ENCODE peak calls at places on chromosome 2, in eight cellular contexts. K is Caki2; O is GM18507; V is foreskin fibroblast; Y is left lung; S is heart left ventricle; R is stimulated activated CD4-positive, alpha-beta T cell treated with anti-CD3 and anti-CD28 coated beads, Interleukin-12 subunit alpha, Interleukin-12 subunit beta, amount 100 ng/mL, for 24 hours; E is memory B cell. I is an unnamed sample.

GRCh38 chr2:101883860-101884259 is 107.9 kb upstream of the IL1R2 start:
- DNase-seq in S (no peak), K (peak), Y (no peak), R (peak), V (peak), O (no peak), E (peak), I (no peak)

GRCh38 chr2:136025057-136025973 is 39.9 kb upstream of the DARS1 start:
- DNase-seq in O (no peak), S (peak), E (no peak), R (peak), Y (peak), K (no peak), V (peak), I (no peak)

GRCh38 chr2:17646096-17646554 is 105.6 kb downstream of the VSNL1 start:
- DNase-seq in K (peak), V (peak), E (peak), R (peak), O (peak), S (peak), Y (no peak), I (peak)

GRCh38 chr2:170409164-170409535 is 231.2 kb downstream of the MYO3B start:
- DNase-seq in K (peak), V (peak), R (peak), Y (peak), O (peak), E (peak), S (peak), I (peak)

GRCh38 chr2:182649316-182649715 is 66.7 kb upstream of the DNAJC10 start:
- DNase-seq in V (peak), E (no peak), O (no peak), K (peak), R (no peak), Y (no peak), S (peak), I (no peak)

GRCh38 chr2:124970065-124970464 is 945.0 kb downstream of the CNTNAP5 start:
- DNase-seq in O (no peak), E (no peak), K (no peak), V (no peak), S (no peak), Y (no peak), R (no peak), I (no peak)

GRCh38 chr2:182554950-182555349 is 128.1 kb upstream of the PDE1A start:
- DNase-seq in V (no peak), O (no peak), R (no peak), Y (no peak), K (no peak), E (no peak), S (no peak), I (no peak)

GRCh38 chr2:50181212-50181611 is 850.7 kb downstream of the NRXN1 start:
- DNase-seq in O (no peak), K (no peak), Y (no peak), E (no peak), V (no peak), R (no peak), S (no peak), I (no peak)

GRCh38 chr2:160388464-160389263 is 104.9 kb downstream of the RBMS1 start:
- DNase-seq in Y (peak), K (no peak), S (peak), E (no peak), O (no peak), R (no peak), V (peak), I (peak)

GRCh38 chr2:147449323-147450080 is 395.3 kb upstream of the ACVR2A start:
- DNase-seq in V (no peak), S (no peak), Y (no peak), O (no peak), E (no peak), K (no peak), R (no peak), I (no peak)

GRCh38 chr2:10269711-10270610 is 32.7 kb upstream of the HPCAL1 start:
- DNase-seq in R (no peak), K (no peak), Y (peak), S (no peak), O (no peak), V (no peak), E (no peak), I (no peak)

GRCh38 chr2:240455719-240456606 is 20.5 kb downstream of the GPC1 start:
- DNase-seq in V (no peak), S (no peak), O (no peak), R (no peak), E (no peak), Y (no peak), K (no peak), I (no peak)

GRCh38 chr2:26384597-26384996 is 17.1 kb upstream of the DRC1 start:
- DNase-seq in S (no peak), V (no peak), R (no peak), Y (no peak), K (no peak), E (no peak), O (no peak), I (no peak)

I was measured in gastrocnemius medialis.